ENCODE peak calls at places on chromosomes 3 and 15, in four cellular contexts. One of them, this sample, is unnamed.
A peak's percentile ranks its signal among the peaks of the same experiment; 100 is the strongest.

GRCh38 chr3:99505646-99506269 is 132.6 kb upstream of the COL8A1 start:
- DNase-seq in upper lobe of right lung: no peak
- DNase-seq in ovary: no peak
- DNase-seq in foreskin fibroblast: peak; percentile 67
- DNase-seq in this sample: peak; percentile 43

GRCh38 chr3:65245133-65246076 is 557.6 kb upstream of the ADAMTS9 start:
- DNase-seq in foreskin fibroblast: peak; percentile 47
- DNase-seq in upper lobe of right lung: no peak
- DNase-seq in ovary: peak; percentile 23
- DNase-seq in this sample: no peak

GRCh38 chr15:28977377-28978010 is 91.7 kb downstream of the APBA2 start:
- DNase-seq in upper lobe of right lung: no peak
- DNase-seq in ovary: no peak
- DNase-seq in foreskin fibroblast: peak; percentile 98
- DNase-seq in this sample: peak; percentile 91

GRCh38 chr3:61114316-61114953 is 136.8 kb downstream of the FHIT start:
- DNase-seq in upper lobe of right lung: no peak
- DNase-seq in ovary: no peak
- DNase-seq in foreskin fibroblast: no peak
- DNase-seq in this sample: no peak

GRCh38 chr3:2873986-2874385 is 236.2 kb downstream of the IL5RA start:
- DNase-seq in upper lobe of right lung: no peak
- DNase-seq in ovary: no peak
- DNase-seq in foreskin fibroblast: no peak
- DNase-seq in this sample: no peak

GRCh38 chr3:23161896-23162570 is 41.1 kb upstream of the UBE2E2 start:
- DNase-seq in ovary: no peak
- DNase-seq in foreskin fibroblast: peak; percentile 70
- DNase-seq in upper lobe of right lung: no peak
- DNase-seq in this sample: no peak

GRCh38 chr3:23019596-23020300 is 183.4 kb upstream of the UBE2E2 start:
- DNase-seq in foreskin fibroblast: no peak
- DNase-seq in ovary: no peak
- DNase-seq in upper lobe of right lung: no peak
- DNase-seq in this sample: no peak

GRCh38 chr3:108329947-108330346 is 33.6 kb downstream of the HHLA2 start:
- DNase-seq in upper lobe of right lung: no peak
- DNase-seq in foreskin fibroblast: no peak
- DNase-seq in ovary: no peak
- DNase-seq in this sample: no peak

GRCh38 chr3:70176224-70176623 is 136.2 kb downstream of the MDFIC2 start:
- DNase-seq in ovary: no peak
- DNase-seq in foreskin fibroblast: no peak
- DNase-seq in upper lobe of right lung: no peak
- DNase-seq in this sample: no peak

GRCh38 chr3:8625991-8626390 is 18.6 kb downstream of the SSUH2 start:
- DNase-seq in foreskin fibroblast: peak; percentile 44
- DNase-seq in upper lobe of right lung: peak; percentile 53
- DNase-seq in ovary: no peak
- DNase-seq in this sample: no peak

GRCh38 chr3:182886497-182886896 is 93.2 kb downstream of the ATP11B start:
- DNase-seq in foreskin fibroblast: peak; percentile 53
- DNase-seq in ovary: no peak
- DNase-seq in upper lobe of right lung: no peak
- DNase-seq in this sample: no peak

GRCh38 chr15:72532991-72533601 is 59.0 kb downstream of the ARIH1 start:
- DNase-seq in foreskin fibroblast: no peak
- DNase-seq in upper lobe of right lung: no peak
- DNase-seq in ovary: no peak
- DNase-seq in this sample: no peak

GRCh38 chr3:170903123-170903522 is 5.3 kb downstream of the EIF5A2 start:
- DNase-seq in upper lobe of right lung: no peak
- DNase-seq in foreskin fibroblast: no peak
- DNase-seq in ovary: no peak
- DNase-seq in this sample: no peak

GRCh38 chr3:182092662-182093262 is 381.0 kb downstream of the SOX2 start:
- DNase-seq in ovary: no peak
- DNase-seq in upper lobe of right lung: no peak
- DNase-seq in foreskin fibroblast: no peak
- DNase-seq in this sample: no peak

GRCh38 chr3:32733631-32734229 is 48.7 kb downstream of the CNOT10 start:
- DNase-seq in upper lobe of right lung: no peak
- DNase-seq in foreskin fibroblast: peak; percentile 61
- DNase-seq in ovary: no peak
- DNase-seq in this sample: no peak

GRCh38 chr3:48409291-48410201 is 20.3 kb downstream of the PLXNB1 start:
- DNase-seq in foreskin fibroblast: no peak
- DNase-seq in upper lobe of right lung: peak; percentile 46
- DNase-seq in ovary: peak; percentile 17
- DNase-seq in this sample: no peak

GRCh38 chr3:119630562-119631329 is 29.6 kb downstream of the POPDC2 start:
- DNase-seq in ovary: peak; percentile 55
- DNase-seq in foreskin fibroblast: peak; percentile 78
- DNase-seq in upper lobe of right lung: no peak
- DNase-seq in this sample: no peak

GRCh38 chr3:42529463-42529862 is 27.0 kb downstream of the VIPR1 start:
- DNase-seq in ovary: no peak
- DNase-seq in foreskin fibroblast: no peak
- DNase-seq in upper lobe of right lung: no peak
- DNase-seq in this sample: no peak

GRCh38 chr3:53196575-53197407 is 35.8 kb downstream of the PRKCD start:
- DNase-seq in upper lobe of right lung: no peak
- DNase-seq in foreskin fibroblast: peak; percentile 44
- DNase-seq in ovary: no peak
- DNase-seq in this sample: no peak

GRCh38 chr3:52982839-52983238 is 63.0 kb downstream of the SFMBT1 start:
- DNase-seq in upper lobe of right lung: no peak
- DNase-seq in foreskin fibroblast: no peak
- DNase-seq in ovary: no peak
- DNase-seq in this sample: no peak

GRCh38 chr3:195807681-195808121 is 4.0 kb downstream of the MUC4 start:
- DNase-seq in foreskin fibroblast: no peak
- DNase-seq in upper lobe of right lung: no peak
- DNase-seq in ovary: no peak
- DNase-seq in this sample: no peak

GRCh38 chr3:170429050-170429449 is 10.4 kb downstream of the CLDN11 start:
- DNase-seq in ovary: no peak
- DNase-seq in foreskin fibroblast: no peak
- DNase-seq in upper lobe of right lung: no peak
- DNase-seq in this sample: no peak

GRCh38 chr3:196274585-196274984 is 12.9 kb downstream of the PCYT1A start:
- DNase-seq in upper lobe of right lung: no peak
- DNase-seq in foreskin fibroblast: peak; percentile 28
- DNase-seq in ovary: no peak
- DNase-seq in this sample: no peak

GRCh38 chr15:74843445-74843828 is 481 bp upstream of the ULK3 start:
- DNase-seq in upper lobe of right lung: no peak
- DNase-seq in ovary: no peak
- DNase-seq in foreskin fibroblast: no peak
- DNase-seq in this sample: no peak
- TF ChIP-seq CTCF in upper lobe of right lung: peak; percentile 29
- TF ChIP-seq CTCF in ovary: no peak
- TF ChIP-seq CTCF in foreskin fibroblast: no peak
- TF ChIP-seq CTCF in this sample: no peak

GRCh38 chr3:5192568-5193319 is 5.2 kb downstream of the EDEM1 start:
- DNase-seq in foreskin fibroblast: no peak
- DNase-seq in upper lobe of right lung: no peak
- DNase-seq in ovary: no peak
- DNase-seq in this sample: no peak
- H3K4me3 ChIP-seq in foreskin fibroblast: no peak overlapping the region
- H3K4me3 ChIP-seq in upper lobe of right lung: no peak overlapping the region
- H3K4me3 ChIP-seq in ovary: no peak overlapping the region
- H3K4me3 ChIP-seq in this sample: no peak overlapping the region

GRCh38 chr15:74839526-74840395 is 3.2 kb downstream of the ULK3 start:
- DNase-seq in ovary: no peak
- DNase-seq in upper lobe of right lung: no peak
- DNase-seq in foreskin fibroblast: no peak
- DNase-seq in this sample: no peak
- TF ChIP-seq CTCF in ovary: no peak
- TF ChIP-seq CTCF in upper lobe of right lung: no peak
- TF ChIP-seq CTCF in foreskin fibroblast: no peak
- TF ChIP-seq CTCF in this sample: peak; percentile 8

GRCh38 chr3:187165144-187165543 is 25.8 kb upstream of the RPL39L start:
- DNase-seq in foreskin fibroblast: peak; percentile 67
- DNase-seq in upper lobe of right lung: no peak
- DNase-seq in ovary: peak; percentile 19
- DNase-seq in this sample: no peak

GRCh38 chr3:187166750-187167149 is 27.5 kb upstream of the RPL39L start:
- DNase-seq in ovary: no peak
- DNase-seq in foreskin fibroblast: no peak
- DNase-seq in upper lobe of right lung: no peak
- DNase-seq in this sample: no peak

GRCh38 chr3:187169231-187169960 is 27.9 kb upstream of the RTP1 start:
- DNase-seq in foreskin fibroblast: no peak
- DNase-seq in ovary: no peak
- DNase-seq in upper lobe of right lung: no peak
- DNase-seq in this sample: no peak

GRCh38 chr3:187172929-187173328 is 24.4 kb upstream of the RTP1 start:
- DNase-seq in upper lobe of right lung: no peak
- DNase-seq in ovary: no peak
- DNase-seq in foreskin fibroblast: no peak
- DNase-seq in this sample: no peak

GRCh38 chr3:187167795-187168194 is 28.5 kb upstream of the RPL39L start:
- DNase-seq in upper lobe of right lung: no peak
- DNase-seq in foreskin fibroblast: no peak
- DNase-seq in ovary: no peak
- DNase-seq in this sample: no peak
- H3K4me3 ChIP-seq in upper lobe of right lung: no peak overlapping the region
- H3K4me3 ChIP-seq in foreskin fibroblast: no peak overlapping the region
- H3K4me3 ChIP-seq in ovary: no peak overlapping the region
- H3K4me3 ChIP-seq in this sample: no peak overlapping the region

DNA sequence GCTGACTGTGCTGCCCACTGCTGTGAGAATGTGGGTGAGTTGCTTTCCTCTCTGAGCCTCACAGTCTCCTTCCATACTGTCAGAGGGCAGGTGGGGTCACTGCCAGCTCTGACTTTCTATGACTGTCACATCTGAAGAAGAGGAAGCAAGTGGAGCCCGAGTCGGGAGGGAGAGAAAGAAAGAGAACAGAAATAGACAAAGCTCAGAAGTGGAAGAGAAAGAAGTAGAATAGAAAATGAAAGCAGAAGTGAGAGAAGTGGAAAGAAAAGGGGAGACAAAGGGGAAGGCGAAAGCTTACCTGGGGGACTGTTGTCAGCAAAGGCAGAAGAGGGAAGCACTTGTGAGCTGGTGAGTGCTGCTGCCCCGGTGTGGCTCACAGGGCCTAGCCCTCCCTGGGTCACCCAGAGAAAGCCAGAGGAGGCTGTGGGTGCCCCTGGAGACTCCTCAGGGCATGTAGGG is 57.9 kb downstream of the EPHB1 start:
- DNase-seq in upper lobe of right lung: no peak
- DNase-seq in ovary: no peak
- DNase-seq in foreskin fibroblast: no peak
- DNase-seq in this sample: no peak
- TF ChIP-seq CTCF in upper lobe of right lung: no peak
- TF ChIP-seq CTCF in ovary: no peak
- TF ChIP-seq CTCF in foreskin fibroblast: no peak
- TF ChIP-seq CTCF in this sample: no peak

GRCh38 chr3:133371676-133372075 is 28.2 kb upstream of the BFSP2 start:
- DNase-seq in foreskin fibroblast: no peak
- DNase-seq in ovary: no peak
- DNase-seq in upper lobe of right lung: no peak
- DNase-seq in this sample: no peak

GRCh38 chr3:133377396-133377795 is 22.5 kb upstream of the BFSP2 start:
- DNase-seq in upper lobe of right lung: no peak
- DNase-seq in ovary: no peak
- DNase-seq in foreskin fibroblast: peak; percentile 66
- DNase-seq in this sample: peak; percentile 53

GRCh38 chr3:133371181-133371580 is 28.7 kb upstream of the BFSP2 start:
- DNase-seq in foreskin fibroblast: no peak
- DNase-seq in upper lobe of right lung: no peak
- DNase-seq in ovary: no peak
- DNase-seq in this sample: no peak

GRCh38 chr3:133376805-133377204 is 23.1 kb upstream of the BFSP2 start:
- DNase-seq in foreskin fibroblast: peak; percentile 10
- DNase-seq in upper lobe of right lung: no peak
- DNase-seq in ovary: no peak
- DNase-seq in this sample: no peak

DNA sequence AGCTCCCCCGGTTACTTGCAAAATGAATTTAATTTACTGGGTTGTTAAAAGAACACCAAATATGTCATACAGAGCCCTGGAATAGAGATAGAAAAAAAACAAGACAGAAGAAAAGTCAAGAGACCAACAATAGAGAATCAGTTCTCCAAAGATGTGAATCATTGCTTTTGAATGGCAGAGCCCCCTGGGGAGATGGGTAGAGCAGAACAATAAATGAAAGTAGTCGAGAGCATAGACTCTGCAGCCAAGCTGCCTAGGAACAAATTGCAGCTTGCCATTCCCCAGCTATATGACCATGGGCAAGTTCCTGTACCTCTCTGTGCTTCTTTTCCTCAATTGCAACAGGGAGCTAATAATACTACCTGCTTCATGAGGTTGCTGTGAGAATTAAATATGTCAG is 25.1 kb upstream of the BFSP2 start:
- DNase-seq in upper lobe of right lung: no peak
- DNase-seq in ovary: no peak
- DNase-seq in foreskin fibroblast: no peak
- DNase-seq in this sample: no peak
- H3K4me3 ChIP-seq in upper lobe of right lung: no peak overlapping the region
- H3K4me3 ChIP-seq in ovary: no peak overlapping the region
- H3K4me3 ChIP-seq in foreskin fibroblast: no peak overlapping the region
- H3K4me3 ChIP-seq in this sample: no peak overlapping the region

DNA sequence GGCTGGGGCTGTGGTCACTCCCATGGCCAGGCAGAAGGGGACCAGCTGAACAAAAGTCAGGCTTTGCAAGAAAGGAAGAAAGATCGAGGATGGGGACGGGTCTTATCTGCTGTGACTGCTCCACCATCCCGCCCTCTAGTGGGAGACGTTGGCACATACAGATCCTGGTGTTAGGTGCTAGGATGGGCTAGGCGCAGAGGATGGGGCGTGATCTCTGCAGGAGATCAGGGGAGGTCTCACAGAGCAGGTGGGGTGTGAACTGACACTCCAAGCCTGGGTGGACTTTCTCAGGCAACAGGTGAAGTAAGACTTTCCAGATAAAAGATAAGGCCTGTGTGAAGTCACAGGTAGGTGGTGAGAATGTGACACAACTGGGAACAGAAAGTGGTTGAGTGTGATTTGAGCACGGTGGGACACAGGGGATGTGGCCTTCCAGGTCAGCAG is 141.9 kb upstream of the SMAD3 start:
- DNase-seq in foreskin fibroblast: peak; percentile 21
- DNase-seq in upper lobe of right lung: no peak
- DNase-seq in ovary: no peak
- DNase-seq in this sample: no peak
- TF ChIP-seq CTCF in foreskin fibroblast: peak; percentile 30
- TF ChIP-seq CTCF in upper lobe of right lung: peak; percentile 32
- TF ChIP-seq CTCF in ovary: no peak
- TF ChIP-seq CTCF in this sample: peak; percentile 46

This sample was measured in AG04450.